ENCODE peak calls at places on chromosomes 3 and 15, in seven cellular contexts. S is astrocyte of the spinal cord, N is PC-9, M is brain microvascular endothelial cell, J is OCI-LY7, I is AG04450, O is RWPE1. B is an unnamed sample.

GRCh38 chr15:65055201-65055870 is 10.1 kb downstream of the SLC51B start:
- DNase-seq in S (peak), N (peak), M (peak), J (no peak), I (no peak), O (no peak), B (no peak)

GRCh38 chr3:66390013-66390412 is 110.8 kb downstream of the LRIG1 start:
- DNase-seq in S (no peak), N (no peak), M (no peak), J (peak), I (no peak), O (no peak), B (no peak)

GRCh38 chr3:112088944-112089343 is 2.8 kb downstream of the C3orf52 start:
- DNase-seq in S (no peak), N (no peak), M (no peak), J (no peak), I (no peak), O (no peak), B (no peak)

GRCh38 chr3:119643528-119643927 is 16.9 kb downstream of the POPDC2 start:
- DNase-seq in S (peak), N (no peak), M (peak), J (no peak), I (no peak), O (peak), B (no peak)

GRCh38 chr3:168029705-168030104 is 66.0 kb downstream of the GOLIM4 start:
- DNase-seq in S (no peak), N (no peak), M (no peak), J (no peak), I (no peak), O (no peak), B (no peak)

GRCh38 chr3:127002195-127003174 is 19.6 kb downstream of the PLXNA1 start:
- DNase-seq in S (peak), N (no peak), M (peak), J (peak), I (peak), O (peak), B (no peak)

GRCh38 chr3:156547637-156548036 is 7.3 kb downstream of the SSR3 start:
- DNase-seq in S (peak), N (no peak), M (peak), J (no peak), I (no peak), O (peak), B (no peak)

GRCh38 chr3:171772427-171773056 is 37.7 kb downstream of the PLD1 start:
- DNase-seq in S (peak), N (peak), M (peak), J (peak), I (no peak), O (peak), B (peak)

GRCh38 chr3:127457094-127457475 is 133.4 kb downstream of the TPRA1 start:
- DNase-seq in S (peak), N (peak), M (peak), J (no peak), I (no peak), O (peak), B (no peak)

GRCh38 chr3:102238362-102238761 is 196.5 kb upstream of the ZPLD1 start:
- DNase-seq in S (no peak), N (no peak), M (no peak), J (no peak), I (no peak), O (peak), B (no peak)

GRCh38 chr3:197306374-197307086 is 8.1 kb upstream of the DLG1 start:
- DNase-seq in S (peak), N (no peak), M (no peak), J (no peak), I (no peak), O (peak), B (no peak)

GRCh38 chr15:75733761-75734651 is 21.4 kb upstream of the CSPG4 start:
- DNase-seq in S (no peak), N (no peak), M (no peak), J (no peak), I (no peak), O (no peak), B (no peak)

GRCh38 chr15:30929064-30929669 is 25.5 kb downstream of the FAN1 start:
- DNase-seq in S (no peak), N (no peak), M (no peak), J (no peak), I (no peak), O (no peak), B (no peak)

GRCh38 chr15:58222698-58223097 is 84.5 kb downstream of the AQP9 start:
- DNase-seq in S (no peak), N (no peak), M (no peak), J (no peak), I (no peak), O (no peak), B (no peak)

GRCh38 chr3:64889991-64890390 is 202.2 kb upstream of the ADAMTS9 start:
- DNase-seq in S (no peak), N (no peak), M (peak), J (no peak), I (no peak), O (no peak), B (no peak)

GRCh38 chr3:58749948-58750347 is 83.4 kb upstream of the FAM3D start:
- DNase-seq in S (no peak), N (no peak), M (no peak), J (no peak), I (no peak), O (no peak), B (no peak)

GRCh38 chr3:172317984-172318383 is 130.3 kb downstream of the GHSR start:
- DNase-seq in S (peak), N (peak), M (peak), J (no peak), I (peak), O (peak), B (peak)

GRCh38 chr3:184531580-184532290 is 29.9 kb upstream of the EPHB3 start:
- DNase-seq in S (no peak), N (no peak), M (no peak), J (no peak), I (no peak), O (no peak), B (no peak)

GRCh38 chr15:101078669-101079323 is 159.6 kb downstream of the LRRK1 start:
- DNase-seq in S (no peak), N (no peak), M (no peak), J (no peak), I (no peak), O (no peak), B (no peak)

GRCh38 chr15:64134322-64134829 is 17.2 kb upstream of the SNX22 start:
- DNase-seq in S (peak), N (no peak), M (no peak), J (no peak), I (no peak), O (no peak), B (no peak)

GRCh38 chr15:91186892-91187644 is 87.0 kb downstream of the SV2B start:
- DNase-seq in S (peak), N (no peak), M (peak), J (no peak), I (no peak), O (peak), B (no peak)

GRCh38 chr3:177150970-177151627 is 46.2 kb downstream of the TBL1XR1 start:
- DNase-seq in S (peak), N (peak), M (peak), J (no peak), I (peak), O (peak), B (peak)

GRCh38 chr3:18066899-18067582 is 324.6 kb upstream of the TBC1D5 start:
- DNase-seq in S (no peak), N (no peak), M (no peak), J (no peak), I (no peak), O (no peak), B (no peak)

GRCh38 chr15:24761704-24762302 is 86.2 kb downstream of the NPAP1 start:
- DNase-seq in S (peak), N (no peak), M (no peak), J (no peak), I (no peak), O (no peak), B (no peak)

GRCh38 chr3:37183976-37184375 is 9.6 kb upstream of the LRRFIP2 start:
- DNase-seq in S (peak), N (no peak), M (no peak), J (no peak), I (no peak), O (no peak), B (no peak)

GRCh38 chr3:143307613-143308183 is 188.1 kb downstream of the CHST2 start:
- DNase-seq in S (no peak), N (no peak), M (peak), J (no peak), I (no peak), O (peak), B (peak)

DNA sequence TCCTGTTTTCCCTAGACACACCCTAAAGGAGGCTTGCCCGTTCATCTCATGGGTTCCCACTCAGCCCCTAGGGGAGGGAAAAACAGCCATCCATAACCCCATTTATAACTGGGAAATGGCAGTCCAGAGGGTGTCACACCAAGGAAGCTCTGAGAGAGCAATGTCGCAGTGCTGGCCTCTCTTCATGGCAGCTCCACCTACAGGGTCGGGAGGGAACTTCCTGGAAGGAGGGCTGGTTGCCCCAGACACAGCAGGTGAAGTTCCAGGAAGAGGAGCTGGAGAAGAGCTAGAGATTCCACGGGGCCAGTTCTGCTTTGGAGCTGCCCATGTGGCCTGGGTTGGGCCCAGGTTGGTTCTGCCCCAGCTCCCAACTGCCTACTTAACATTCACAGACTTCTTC is 22.3 kb upstream of the LINGO1 start:
- DNase-seq in S (no peak), N (no peak), M (no peak), J (peak), I (no peak), O (no peak), B (no peak)
- TF ChIP-seq CTCF in S (peak), N (peak), M (peak), J (peak), I (peak), O (no peak), B (peak)

GRCh38 chr3:43583481-43583880 is 38.3 kb downstream of the ANO10 start:
- DNase-seq in S (no peak), N (no peak), M (no peak), J (peak), I (no peak), O (no peak), B (no peak)
- TF ChIP-seq CTCF in S (peak), N (no peak), M (peak), J (peak), I (peak), O (no peak), B (peak)

DNA sequence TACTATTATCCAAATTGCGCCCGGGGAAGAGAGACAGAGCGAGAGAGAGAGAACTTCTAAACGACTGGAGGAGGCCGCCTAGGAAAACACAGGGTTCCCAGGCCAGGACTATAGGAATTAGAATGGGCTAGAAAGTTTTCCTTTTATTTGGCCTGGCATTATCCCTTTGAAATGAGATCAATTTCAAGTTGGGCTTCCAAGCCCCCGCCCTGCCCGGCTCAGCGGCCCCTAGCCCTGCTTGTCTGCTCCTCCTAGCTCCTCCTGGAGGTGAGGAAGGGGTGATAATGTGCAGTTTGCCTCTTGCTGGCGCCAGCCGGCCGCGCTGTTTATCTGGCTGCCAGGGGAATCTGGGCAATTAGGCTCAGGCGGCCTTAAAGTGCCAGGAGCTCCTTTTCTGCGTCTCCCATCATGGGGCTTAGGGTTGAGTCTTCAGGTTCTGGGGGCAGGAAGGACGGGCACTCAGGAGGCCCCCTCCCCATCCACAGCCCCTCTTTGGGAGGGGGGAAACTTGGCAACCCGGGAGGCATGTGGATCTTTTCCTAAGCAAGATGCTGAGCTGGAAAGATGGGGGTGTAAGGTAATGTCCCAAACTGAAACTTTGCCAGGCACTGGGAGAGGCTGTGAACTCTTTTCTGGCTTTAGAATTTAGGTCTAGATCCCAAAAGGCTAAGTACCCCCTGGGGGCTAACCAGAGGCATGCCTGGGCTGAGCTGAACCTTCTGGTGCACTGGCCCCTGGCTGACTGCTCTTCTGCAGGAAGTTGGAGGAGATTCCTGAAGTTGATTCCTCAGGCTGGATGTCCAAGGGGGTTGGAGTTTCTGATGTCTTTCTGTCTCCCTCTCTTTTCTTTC is 5.5 kb downstream of the SMAD6 start:
- DNase-seq in S (peak), N (no peak), M (no peak), J (no peak), I (no peak), O (no peak), B (no peak)
- TF ChIP-seq CTCF in S (peak), N (no peak), M (peak), J (no peak), I (peak), O (no peak), B (no peak)

GRCh38 chr3:132161608-132162007 is 126.8 kb upstream of the CPNE4 start:
- DNase-seq in S (no peak), N (no peak), M (no peak), J (no peak), I (no peak), O (no peak), B (no peak)
- TF ChIP-seq CTCF in S (no peak), N (no peak), M (peak), J (no peak), I (no peak), O (no peak), B (no peak)

GRCh38 chr3:55405436-55405835 is 81.7 kb downstream of the WNT5A start:
- DNase-seq in S (peak), N (no peak), M (no peak), J (peak), I (no peak), O (no peak), B (no peak)
- TF ChIP-seq CTCF in S (peak), N (peak), M (peak), J (peak), I (peak), O (peak), B (peak)

DNA sequence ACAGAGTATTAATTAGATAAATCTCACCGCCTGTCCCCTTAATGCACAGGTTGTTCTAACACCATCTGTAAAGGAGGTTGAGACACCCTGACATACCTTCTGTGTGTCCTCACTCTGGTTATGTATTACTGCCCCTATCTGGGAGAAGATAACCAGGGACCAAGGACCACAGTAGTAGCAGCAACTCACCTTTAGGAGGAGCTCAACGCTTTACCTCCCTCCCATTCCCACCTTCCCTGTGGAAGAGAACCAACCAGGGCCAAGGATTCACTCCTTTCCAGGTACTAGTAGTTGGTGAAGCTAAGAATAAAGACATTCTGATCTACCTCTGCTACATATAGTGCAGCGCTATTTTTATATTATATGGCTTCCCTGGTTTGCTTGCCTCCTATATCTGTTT is 232.6 kb downstream of the MEX3B start:
- DNase-seq in S (peak), N (no peak), M (no peak), J (no peak), I (no peak), O (peak), B (no peak)
- TF ChIP-seq CTCF in S (peak), N (no peak), M (peak), J (peak), I (peak), O (peak), B (peak)